ENCODE peak calls at places on chromosomes 11 and 22, in six cellular contexts. G, I, U, R, M and F are unnamed samples.

GRCh38 chr22:11628651-11629511 is 3899.1 kb upstream of the OR11H1 start:
- DNase-seq in G (peak), I (no peak), U (no peak), R (no peak), M (peak), F (no peak)

GRCh38 chr11:130585545-130585944 is 137.1 kb downstream of the ADAMTS15 start:
- DNase-seq in G (no peak), I (no peak), U (peak), R (peak), M (no peak), F (peak)

GRCh38 chr22:29275819-29276565 is 7.9 kb downstream of the EWSR1 start:
- DNase-seq in G (no peak), I (no peak), U (no peak), R (no peak), M (no peak), F (no peak)

GRCh38 chr22:31192513-31192912 is 19.6 kb upstream of the LIMK2 start:
- DNase-seq in G (no peak), I (no peak), U (no peak), R (no peak), M (no peak), F (peak)

GRCh38 chr22:45343143-45343542 is 33.4 kb downstream of the FAM118A start:
- DNase-seq in G (no peak), I (no peak), U (no peak), R (no peak), M (no peak), F (no peak)

GRCh38 chr22:34812631-34813030 is 253.3 kb upstream of the ISX start:
- DNase-seq in G (no peak), I (no peak), U (peak), R (no peak), M (no peak), F (peak)

GRCh38 chr11:12137005-12137690 is 26.8 kb downstream of the MICAL2 start:
- DNase-seq in G (no peak), I (no peak), U (no peak), R (no peak), M (peak), F (no peak)

GRCh38 chr11:125313271-125314222 is 149.0 kb downstream of the PKNOX2 start:
- DNase-seq in G (no peak), I (no peak), U (no peak), R (no peak), M (no peak), F (peak)

GRCh38 chr11:18721576-18722292 is 4.3 kb downstream of the IGSF22 start:
- DNase-seq in G (peak), I (peak), U (peak), R (peak), M (peak), F (peak)

GRCh38 chr22:44330727-44331660 is 18.2 kb upstream of the SHISAL1 start:
- DNase-seq in G (no peak), I (no peak), U (no peak), R (peak), M (no peak), F (no peak)

GRCh38 chr11:88036701-88037100 is 138.5 kb downstream of the RAB38 start:
- DNase-seq in G (no peak), I (no peak), U (no peak), R (no peak), M (no peak), F (no peak)